ENCODE peak calls at places on chromosomes 5 and 9, in six cellular contexts. R is psoas muscle, H is adrenal gland, Q is left ventricle myocardium inferior, V is heart left ventricle, E is tibial artery. L is an unnamed sample.

GRCh38 chr5:6739603-6740002 is 26.4 kb downstream of the TENT4A start:
- DNase-seq in H (no peak), V (no peak), R (peak; percentile 49), E (peak; percentile 37), Q (no peak), L (no peak)

GRCh38 chr5:15014809-15015208 is 143.2 kb upstream of the ANKH start:
- DNase-seq in Q (no peak), H (no peak), R (no peak), V (no peak), E (no peak), L (no peak)

GRCh38 chr5:99706160-99706559 is 777.4 kb upstream of the CHD1 start:
- DNase-seq in H (no peak), Q (no peak), E (no peak), V (no peak), R (peak; percentile 24), L (no peak)

GRCh38 chr5:60722416-60722815 is 22.4 kb upstream of the DEPDC1B start:
- DNase-seq in V (no peak), R (no peak), E (no peak), H (no peak), Q (no peak), L (no peak)

GRCh38 chr5:89282832-89283510 is 400.0 kb upstream of the MEF2C start:
- DNase-seq in Q (no peak), R (no peak), V (no peak), H (no peak), E (no peak), L (no peak)

GRCh38 chr5:170903075-170903474 is 41.3 kb downstream of the RANBP17 start:
- DNase-seq in H (no peak), E (no peak), R (no peak), Q (no peak), V (no peak), L (no peak)

GRCh38 chr5:56977034-56977433 is 25.1 kb upstream of the MIER3 start:
- DNase-seq in E (no peak), R (no peak), Q (no peak), H (no peak), V (no peak), L (no peak)

GRCh38 chr5:83378624-83379259 is 92.8 kb upstream of the VCAN start:
- DNase-seq in E (no peak), R (no peak), H (no peak), Q (no peak), V (no peak), L (no peak)

GRCh38 chr9:83620841-83621636 is 1.9 kb upstream of the IDNK start:
- DNase-seq in R (no peak), E (no peak), H (peak; percentile 65), V (peak; percentile 27), Q (peak; percentile 21), L (peak; percentile 49)

GRCh38 chr9:5579881-5580280 is 49.0 kb upstream of the RIC1 start:
- DNase-seq in Q (no peak), V (no peak), R (no peak), H (no peak), E (no peak), L (no peak)

GRCh38 chr9:89803403-89803802 is 198.6 kb downstream of the GADD45G start:
- DNase-seq in V (no peak), H (no peak), R (no peak), E (no peak), Q (no peak), L (no peak)

GRCh38 chr5:4533457-4534105 is 606.5 kb upstream of the ADAMTS16 start:
- DNase-seq in V (no peak), H (no peak), E (no peak), Q (no peak), R (no peak), L (no peak)

GRCh38 chr5:151758430-151759241 is at the start of gene ATOX1:
- DNase-seq in Q (peak; percentile 93), V (peak; percentile 93), E (peak; percentile 96), R (peak; percentile 97), H (peak; percentile 95), L (peak; percentile 96)

GRCh38 chr5:16740046-16740445 is 123.2 kb upstream of the RETREG1 start:
- DNase-seq in Q (no peak), H (no peak), V (no peak), R (no peak), E (no peak), L (no peak)

GRCh38 chr9:77820293-77820954 is 172.3 kb upstream of the GNA14 start:
- DNase-seq in E (no peak), V (no peak), H (peak; percentile 42), Q (no peak), R (no peak), L (no peak)

GRCh38 chr5:50343715-50344114 is 97.4 kb downstream of the EMB start:
- DNase-seq in E (no peak), R (no peak), H (no peak), V (no peak), Q (no peak), L (no peak)

GRCh38 chr9:87193925-87194380 is 246.6 kb upstream of the GAS1 start:
- DNase-seq in H (no peak), R (no peak), E (no peak), V (no peak), Q (no peak), L (no peak)

GRCh38 chr5:18736051-18736398 is 1101.8 kb downstream of the TAF11L14 start:
- DNase-seq in R (no peak), Q (no peak), V (no peak), H (no peak), E (no peak), L (no peak)

GRCh38 chr5:164433471-164433870 is 928.1 kb downstream of the MAT2B start:
- DNase-seq in E (no peak), V (no peak), H (no peak), Q (no peak), R (no peak), L (no peak)

GRCh38 chr5:73170522-73170921 is 2.5 kb upstream of the TMEM174 start:
- DNase-seq in E (no peak), R (no peak), V (no peak), H (peak; percentile 17), Q (no peak), L (no peak)

GRCh38 chr5:7811715-7812114 is 39.2 kb downstream of the CFAP90 start:
- DNase-seq in V (no peak), E (no peak), H (no peak), Q (no peak), R (no peak), L (no peak)

GRCh38 chr9:101707708-101708107 is 30.7 kb downstream of the GRIN3A start:
- DNase-seq in Q (no peak), E (no peak), R (no peak), V (no peak), H (no peak), L (no peak)

GRCh38 chr9:115775669-115776068 is 377.9 kb upstream of the PAPPA start:
- DNase-seq in E (no peak), V (no peak), Q (no peak), H (no peak), R (no peak), L (no peak)

GRCh38 chr5:127872494-127872893 is 169.3 kb downstream of the CCDC192 start:
- DNase-seq in V (no peak), E (no peak), R (no peak), Q (no peak), H (no peak), L (no peak)

GRCh38 chr5:127876384-127876783 is 173.2 kb downstream of the CCDC192 start:
- DNase-seq in R (no peak), V (no peak), E (no peak), Q (no peak), H (peak; percentile 7), L (no peak)

GRCh38 chr5:127875235-127876021 is 172.2 kb downstream of the CCDC192 start:
- DNase-seq in Q (peak; percentile 49), R (peak; percentile 77), E (no peak), V (peak; percentile 41), H (peak; percentile 87), L (peak; percentile 82)

DNA sequence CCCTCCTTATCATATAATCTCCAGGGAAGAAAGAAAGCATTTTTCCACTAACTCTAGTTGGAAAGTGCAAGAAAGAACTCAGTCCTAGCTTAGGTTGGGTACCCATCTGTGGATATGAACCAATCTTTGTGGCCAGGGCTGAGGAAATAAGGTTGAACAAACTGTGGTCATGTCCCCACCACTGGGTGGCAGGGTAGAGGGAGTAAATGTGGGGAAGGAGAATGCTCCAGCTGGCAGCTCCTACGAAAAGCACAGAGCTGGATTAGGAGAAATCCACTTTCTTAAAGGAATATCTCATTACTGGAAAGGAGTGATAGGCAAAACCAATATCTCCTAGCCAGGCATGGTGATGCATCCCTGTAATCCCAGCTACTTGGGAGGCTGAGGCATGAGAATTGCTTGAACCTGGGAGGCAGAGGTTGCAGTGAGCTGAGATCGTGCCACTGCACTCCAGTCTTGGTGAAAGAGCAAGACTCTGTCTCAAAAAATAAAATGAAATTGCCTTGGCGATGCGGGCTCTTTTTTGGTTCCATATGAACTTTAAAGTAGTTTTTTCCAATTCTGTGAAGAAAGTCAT is 175.1 kb downstream of the CCDC192 start:
- DNase-seq in Q (peak; percentile 19), E (no peak), H (peak; percentile 67), R (peak; percentile 35), V (peak; percentile 36), L (no peak)
- TF ChIP-seq CTCF in Q (peak; percentile 65), E (no peak), H (peak; percentile 60), R (peak; percentile 41), V (peak; percentile 56), L (no peak)

DNA sequence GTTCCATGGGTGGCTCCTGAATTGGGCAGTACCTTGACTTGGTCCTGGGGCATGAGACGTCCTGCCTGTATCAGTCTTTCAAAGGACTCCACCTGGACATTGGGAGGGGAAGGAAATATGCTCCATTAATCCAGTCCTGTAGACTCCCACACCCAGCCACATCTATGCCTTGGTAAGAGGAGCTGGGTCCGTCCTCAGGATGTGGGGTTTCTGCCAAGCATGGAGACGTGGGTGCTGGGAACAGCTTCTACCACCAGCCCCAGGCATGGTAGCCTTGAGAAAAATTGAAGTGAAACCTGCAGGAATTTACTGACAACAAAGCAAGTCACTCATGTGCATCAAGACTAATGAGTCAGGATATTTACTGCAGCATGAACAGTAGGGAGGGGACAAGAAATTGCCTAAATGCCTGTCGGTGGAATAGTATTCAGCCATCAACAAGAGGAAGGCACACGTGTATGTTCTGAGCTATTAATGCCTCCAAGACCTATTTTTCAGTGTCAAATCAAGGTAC is 23.2 kb downstream of the AKNA start:
- DNase-seq in Q (no peak), H (no peak), E (no peak), R (no peak), V (no peak), L (no peak)
- H3K4me1 ChIP-seq in Q (peaks cover 9% of the 10 kb centered on the region), H (peaks cover 14% of the 10 kb centered on the region), E (no peaks in the 10 kb centered on the region), R (no peaks in the 10 kb centered on the region), V (no peaks in the 10 kb centered on the region), L (peaks cover 20% of the 10 kb centered on the region)

GRCh38 chr5:80037366-80037765 is 2.2 kb downstream of the THBS4 start:
- DNase-seq in R (no peak), V (no peak), E (no peak), Q (no peak), H (no peak), L (no peak)
- H3K4me3 ChIP-seq in R (peak overlapping the region; percentile 59), V (peak overlapping the region; percentile 60), E (no peak overlapping the region), Q (peak overlapping the region; percentile 65), H (no peak overlapping the region), L (no peak overlapping the region)

GRCh38 chr5:181207960-181208253 is 2.9 kb upstream of the TRIM7 start:
- DNase-seq in Q (no peak), R (no peak), E (no peak), H (no peak), V (no peak), L (no peak)

GRCh38 chr5:181212080-181212479 is 7.1 kb upstream of the TRIM7 start:
- DNase-seq in E (no peak), H (no peak), R (peak; percentile 47), Q (no peak), V (no peak), L (no peak)

GRCh38 chr5:181212934-181213333 is 7.9 kb upstream of the TRIM7 start:
- DNase-seq in V (no peak), H (no peak), Q (no peak), E (no peak), R (no peak), L (no peak)

GRCh38 chr5:181207214-181207959 is 2.4 kb upstream of the TRIM7 start:
- DNase-seq in V (peak; percentile 83), Q (peak; percentile 85), H (peak; percentile 71), R (peak; percentile 74), E (peak; percentile 90), L (peak; percentile 79)

GRCh38 chr5:181211208-181211607 is 6.2 kb upstream of the TRIM7 start:
- DNase-seq in Q (no peak), E (no peak), H (no peak), R (no peak), V (no peak), L (no peak)
- TF ChIP-seq CTCF in Q (no peak), E (no peak), H (no peak), R (no peak), V (no peak), L (no peak)